ENCODE peak calls at places on chromosomes 12 and 14, in six cellular contexts. L is fibroblast of lung, R is AG04450, T is astrocyte of the spinal cord, K is lower lobe of right lung, P is mammary epithelial cell. X is an unnamed sample.

GRCh38 chr14:22801716-22802115 is 13.5 kb downstream of the SLC7A7 start:
- DNase-seq in K (no peak), R (no peak), T (no peak), P (no peak), L (no peak), X (no peak)

GRCh38 chr14:61342486-61342885 is 21.1 kb downstream of the PRKCH start:
- DNase-seq in R (no peak), T (no peak), P (no peak), L (no peak), K (no peak), X (no peak)

GRCh38 chr12:108457006-108457733 is 57.9 kb upstream of the FICD start:
- DNase-seq in T (peak; percentile 44), R (no peak), K (no peak), P (peak; percentile 45), L (peak; percentile 26), X (peak; percentile 31)

GRCh38 chr14:100203962-100204834 is 34.7 kb upstream of the YY1 start:
- DNase-seq in R (peak; percentile 37), P (peak; percentile 25), T (no peak), L (peak; percentile 32), K (no peak), X (no peak)

GRCh38 chr12:72448089-72448488 is 175.9 kb downstream of the TRHDE start:
- DNase-seq in L (no peak), T (no peak), K (no peak), P (no peak), R (no peak), X (no peak)

GRCh38 chr14:92135269-92135668 is 13.5 kb downstream of the CPSF2 start:
- DNase-seq in R (no peak), T (peak; percentile 55), P (peak; percentile 4), L (peak; percentile 27), K (no peak), X (no peak)

GRCh38 chr14:52312872-52313492 is 1.1 kb upstream of the PTGER2 start:
- DNase-seq in L (peak; percentile 43), T (no peak), K (no peak), R (no peak), P (no peak), X (no peak)

GRCh38 chr12:114340231-114340630 is 65.7 kb downstream of the TBX5 start:
- DNase-seq in L (no peak), P (no peak), T (no peak), K (no peak), R (no peak), X (no peak)

GRCh38 chr12:3003593-3003992 is 44.4 kb downstream of the TEAD4 start:
- DNase-seq in T (no peak), L (no peak), R (no peak), P (no peak), K (no peak), X (no peak)

GRCh38 chr12:12353276-12353675 is 3.2 kb upstream of the MANSC1 start:
- DNase-seq in T (no peak), K (no peak), L (no peak), P (no peak), R (no peak), X (no peak)

GRCh38 chr12:25557830-25558436 is 4.8 kb upstream of the LMNTD1 start:
- DNase-seq in L (peak; percentile 40), T (peak; percentile 51), R (no peak), K (no peak), P (peak; percentile 45), X (peak; percentile 25)

GRCh38 chr12:22626429-22626828 is 1.5 kb downstream of the ETNK1 start:
- DNase-seq in P (peak; percentile 48), T (peak; percentile 34), L (peak; percentile 59), R (no peak), K (no peak), X (no peak)

GRCh38 chr14:77344597-77344996 is 23.8 kb downstream of the GSTZ1 start:
- DNase-seq in K (no peak), L (no peak), R (no peak), P (no peak), T (peak; percentile 3), X (no peak)

GRCh38 chr14:95838862-95839261 is 37.8 kb upstream of the TUNAR start:
- DNase-seq in T (no peak), K (no peak), L (no peak), R (no peak), P (no peak), X (no peak)

GRCh38 chr12:118274066-118274465 is 98.6 kb downstream of the TAOK3 start:
- DNase-seq in T (no peak), L (no peak), P (no peak), R (no peak), K (no peak), X (no peak)

GRCh38 chr14:81200041-81200440 is 20.7 kb downstream of the GTF2A1 start:
- DNase-seq in P (no peak), R (no peak), L (no peak), K (no peak), T (no peak), X (no peak)

GRCh38 chr14:92728781-92729364 is 19.6 kb downstream of the LGMN start:
- DNase-seq in T (peak; percentile 30), L (peak; percentile 68), R (no peak), P (peak; percentile 89), K (peak; percentile 54), X (peak; percentile 29)

GRCh38 chr12:67410246-67410645 is 141.1 kb downstream of the CAND1 start:
- DNase-seq in R (no peak), T (no peak), L (peak; percentile 23), K (no peak), P (no peak), X (no peak)

GRCh38 chr12:112916270-112916669 is 9.5 kb downstream of the OAS1 start:
- DNase-seq in P (peak; percentile 77), T (no peak), L (no peak), K (no peak), R (no peak), X (no peak)

GRCh38 chr12:113425960-113426453 is 3.8 kb downstream of the SDSL start:
- DNase-seq in R (no peak), T (no peak), P (no peak), K (peak; percentile 20), L (no peak), X (no peak)

GRCh38 chr12:67876305-67876915 is 112.8 kb upstream of the IFNG-AS1 start:
- DNase-seq in T (no peak), R (no peak), L (no peak), K (no peak), P (no peak), X (no peak)

DNA sequence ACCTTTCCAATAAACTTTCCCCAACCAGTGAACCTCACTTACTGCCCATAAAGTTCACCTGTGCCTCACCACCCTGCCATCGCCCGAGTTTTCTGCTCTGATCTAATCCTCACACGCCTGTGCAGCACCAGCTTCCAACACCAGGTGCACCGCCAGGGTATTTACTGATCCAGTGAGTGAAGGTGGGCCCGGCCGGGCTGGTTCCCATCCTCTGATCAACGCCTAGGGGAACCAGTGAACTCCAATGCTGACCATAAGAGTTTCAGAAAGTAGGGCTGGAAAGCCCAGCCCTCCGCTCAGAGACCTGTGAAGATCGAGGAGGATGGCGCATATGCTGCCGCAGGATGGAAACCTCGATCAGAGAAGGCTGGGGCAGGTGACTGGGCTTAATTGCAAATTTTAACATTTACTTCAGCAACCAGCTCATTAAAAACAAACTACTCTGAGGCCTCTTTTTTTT is 685 bp upstream of the MYL6B start:
- DNase-seq in P (peak; percentile 46), T (no peak), L (peak; percentile 23), R (no peak), K (peak; percentile 77), X (no peak)
- TF ChIP-seq CTCF in P (peak; percentile 66), T (peak; percentile 28), L (peak; percentile 19), R (peak; percentile 42), K (peak; percentile 45), X (peak; percentile 28)

GRCh38 chr14:38138581-38139138 is 69.0 kb upstream of the SSTR1 start:
- DNase-seq in K (no peak), L (peak; percentile 6), T (no peak), P (no peak), R (no peak), X (no peak)
- H3K4me3 ChIP-seq in K (no peak overlapping the region), L (no peak overlapping the region), T (no peak overlapping the region), P (no peak overlapping the region), R (no peak overlapping the region), X (no peak overlapping the region)

DNA sequence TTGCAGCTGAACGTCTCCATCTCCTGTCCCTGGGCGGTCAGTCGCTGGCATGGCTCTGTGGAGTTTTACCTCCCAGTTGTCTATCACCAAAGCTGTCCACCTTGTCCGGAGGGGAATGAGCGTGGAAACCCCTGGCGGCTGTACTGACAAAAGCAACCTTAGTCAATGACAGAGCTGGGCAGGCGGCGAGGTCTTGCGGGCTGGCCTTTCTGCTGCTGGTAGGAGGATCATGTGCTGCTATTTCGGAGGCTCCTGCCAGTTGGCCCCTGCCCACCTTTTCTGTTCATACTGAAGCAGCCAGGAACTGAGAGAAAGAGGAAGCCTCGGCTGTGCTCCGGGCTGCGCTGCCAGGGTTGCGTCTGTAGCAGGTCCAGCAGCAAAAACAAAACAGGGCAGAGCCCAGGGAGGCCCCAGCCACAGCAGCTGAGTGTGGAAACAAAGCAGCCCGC is 57.7 kb downstream of the HMGA2 start:
- DNase-seq in P (no peak), K (peak; percentile 79), T (peak; percentile 86), R (no peak), L (peak; percentile 65), X (no peak)
- TF ChIP-seq CTCF in P (peak; percentile 22), K (peak; percentile 14), T (peak; percentile 37), R (peak; percentile 36), L (peak; percentile 39), X (peak; percentile 3)

GRCh38 chr12:53101931-53102781 is 1.1 kb upstream of the SOAT2 start:
- DNase-seq in T (no peak), K (no peak), R (no peak), L (no peak), P (no peak), X (no peak)

GRCh38 chr12:53101266-53101665 is 2.0 kb upstream of the SOAT2 start:
- DNase-seq in R (no peak), K (no peak), L (no peak), T (no peak), P (no peak), X (no peak)

GRCh38 chr12:53103860-53104305 is 597 bp downstream of the SOAT2 start:
- DNase-seq in L (no peak), K (no peak), P (no peak), R (no peak), T (no peak), X (no peak)

GRCh38 chr12:53105256-53105655 is 2.0 kb downstream of the SOAT2 start:
- DNase-seq in K (no peak), R (no peak), T (no peak), L (no peak), P (no peak), X (no peak)

DNA sequence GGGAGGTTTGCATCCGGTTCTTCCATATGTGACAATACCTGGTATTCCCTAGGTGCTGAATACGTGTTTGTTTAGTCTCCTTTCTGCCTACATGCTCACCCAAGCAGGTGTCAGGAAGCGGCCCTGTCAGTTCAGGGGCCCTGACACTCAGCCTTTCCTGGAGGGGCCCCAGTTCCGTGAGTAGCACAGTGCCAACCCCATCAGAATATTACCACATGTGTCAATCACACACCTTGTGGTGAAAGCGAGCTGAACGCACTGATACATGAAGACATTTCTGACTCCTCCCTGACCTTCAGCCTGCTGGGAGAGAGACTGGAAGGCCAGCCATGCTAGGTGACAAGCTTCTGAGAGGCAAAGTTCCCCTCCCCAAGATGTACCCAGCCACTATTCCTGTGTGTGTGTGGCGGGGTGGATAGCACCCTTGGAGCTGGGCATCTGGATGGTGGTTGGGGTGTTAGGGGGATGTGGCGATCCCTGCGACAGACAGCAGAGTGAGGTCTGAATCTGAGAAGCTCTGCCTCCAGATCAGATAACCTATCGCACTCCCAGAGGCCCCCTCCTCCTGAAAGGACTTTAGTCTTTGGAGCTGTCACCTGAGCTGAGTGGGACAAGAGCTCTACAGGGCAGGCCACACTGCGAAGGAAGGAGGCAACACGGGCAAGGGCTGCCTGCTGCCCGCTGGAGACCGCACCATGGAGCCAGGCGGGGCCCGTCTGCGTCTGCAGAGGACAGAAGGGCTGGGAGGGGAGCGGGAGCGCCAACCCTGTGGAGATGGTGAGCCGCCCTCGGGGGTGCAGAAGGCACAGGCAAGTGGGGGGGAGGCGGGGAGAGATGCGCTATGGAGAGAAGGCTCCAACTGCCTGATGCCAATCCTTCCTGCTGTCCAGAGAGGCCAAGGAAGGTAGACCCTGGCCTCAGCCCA is at the start of gene SOAT2:
- DNase-seq in P (no peak), T (no peak), K (no peak), L (no peak), R (no peak), X (no peak)
- H3K4me3 ChIP-seq in P (no peak within 1 kb of the TSS), T (no peak within 1 kb of the TSS), K (no peak within 1 kb of the TSS), L (no peak within 1 kb of the TSS), R (no peak within 1 kb of the TSS), X (no peak within 1 kb of the TSS)